ENCODE peak calls at places on chromosomes 7 and 10, in seven cellular contexts. Q is body of pancreas, R is tibial nerve, F is esophagus squamous epithelium, J is MM.1S, H is cardiac fibroblast, L is heart left ventricle. V is an unnamed sample.

GRCh38 chr7:87316846-87317545 is 28.5 kb upstream of the CROT start:
- DNase-seq in Q (no peak), J (no peak), H (peak; percentile 82), R (no peak), L (no peak), F (no peak), V (no peak)

GRCh38 chr7:107996072-107996824 is 6.7 kb downstream of the LAMB1 start:
- DNase-seq in Q (no peak), R (no peak), L (no peak), J (no peak), H (no peak), F (no peak), V (no peak)

GRCh38 chr7:1758417-1758858 is 88.4 kb downstream of the ELFN1 start:
- DNase-seq in J (peak; percentile 38), L (peak; percentile 75), H (peak; percentile 41), R (no peak), F (no peak), Q (no peak), V (peak; percentile 65)

GRCh38 chr10:109327266-109327665 is 596.0 kb downstream of the XPNPEP1 start:
- DNase-seq in L (no peak), Q (no peak), R (no peak), F (no peak), J (no peak), H (no peak), V (no peak)

GRCh38 chr7:24700446-24701044 is 56.7 kb downstream of the GSDME start:
- DNase-seq in F (no peak), L (no peak), J (no peak), H (peak; percentile 24), Q (no peak), R (no peak), V (no peak)

GRCh38 chr10:79185796-79186374 is 117.1 kb downstream of the ZMIZ1 start:
- DNase-seq in Q (peak; percentile 36), F (no peak), R (no peak), H (no peak), J (no peak), L (no peak), V (no peak)

GRCh38 chr7:151930026-151930653 is 26.1 kb upstream of the GALNTL5 start:
- DNase-seq in H (no peak), F (no peak), Q (no peak), L (no peak), J (no peak), R (no peak), V (no peak)

GRCh38 chr7:90835861-90836260 is 239.7 kb downstream of the CDK14 start:
- DNase-seq in R (no peak), J (no peak), H (no peak), Q (no peak), F (no peak), L (no peak), V (no peak)

GRCh38 chr7:50330701-50331100 is 26.2 kb downstream of the IKZF1 start:
- DNase-seq in F (no peak), H (no peak), J (no peak), R (no peak), L (no peak), Q (no peak), V (no peak)

GRCh38 chr7:75669579-75669978 is 69.2 kb downstream of the HIP1 start:
- DNase-seq in H (no peak), J (no peak), R (no peak), L (no peak), Q (no peak), F (no peak), V (no peak)

GRCh38 chr10:106705576-106706526 is 458.7 kb downstream of the SORCS1 start:
- DNase-seq in L (peak; percentile 33), H (peak; percentile 76), J (peak; percentile 64), F (no peak), R (peak; percentile 29), Q (peak; percentile 59), V (peak; percentile 44)

GRCh38 chr10:76209135-76209534 is 777.7 kb downstream of the LRMDA start:
- DNase-seq in J (no peak), H (peak; percentile 27), L (no peak), F (no peak), Q (no peak), R (no peak), V (no peak)

GRCh38 chr10:111498560-111498959 is 421.7 kb downstream of the ADRA2A start:
- DNase-seq in H (no peak), L (no peak), F (no peak), R (no peak), Q (no peak), J (no peak), V (no peak)

GRCh38 chr10:104109908-104110662 is 11.9 kb upstream of the SFR1 start:
- DNase-seq in Q (no peak), J (no peak), H (peak; percentile 89), F (no peak), R (no peak), L (no peak), V (no peak)

GRCh38 chr7:20359397-20359963 is 28.8 kb downstream of the ITGB8 start:
- DNase-seq in Q (no peak), H (peak; percentile 38), R (no peak), F (no peak), J (no peak), L (no peak), V (no peak)

GRCh38 chr7:148045521-148045920 is 545.0 kb upstream of the C7orf33 start:
- DNase-seq in H (no peak), J (no peak), Q (no peak), R (no peak), L (no peak), F (no peak), V (no peak)

GRCh38 chr7:1928555-1929348 is 258.7 kb downstream of the ELFN1 start:
- DNase-seq in Q (peak; percentile 89), H (no peak), J (no peak), R (no peak), F (no peak), L (no peak), V (no peak)

GRCh38 chr10:24418532-24418931 is 209.6 kb downstream of the KIAA1217 start:
- DNase-seq in J (peak; percentile 37), Q (no peak), H (peak; percentile 22), L (no peak), R (no peak), F (no peak), V (no peak)
- TF ChIP-seq CTCF in J (peak; percentile 41), Q (peak; percentile 17), H (peak; percentile 24), L (no peak), R (no peak), F (peak; percentile 10), V (no peak)

GRCh38 chr10:74150151-74151056 is at the start of gene AP3M1:
- DNase-seq in H (no peak), L (peak; percentile 88), R (peak; percentile 64), F (peak; percentile 65), Q (peak; percentile 82), J (peak; percentile 90), V (peak; percentile 86)

GRCh38 chr10:74153123-74153522 is 2.1 kb downstream of the ADK start:
- DNase-seq in R (no peak), L (no peak), F (no peak), J (no peak), H (peak; percentile 83), Q (no peak), V (no peak)

GRCh38 chr10:74153676-74154075 is 2.7 kb downstream of the ADK start:
- DNase-seq in J (no peak), H (no peak), R (no peak), F (no peak), Q (no peak), L (no peak), V (no peak)

GRCh38 chr10:74151879-74152722 is 1.1 kb downstream of the ADK start:
- DNase-seq in Q (no peak), F (no peak), R (no peak), J (no peak), H (no peak), L (no peak), V (no peak)

DNA sequence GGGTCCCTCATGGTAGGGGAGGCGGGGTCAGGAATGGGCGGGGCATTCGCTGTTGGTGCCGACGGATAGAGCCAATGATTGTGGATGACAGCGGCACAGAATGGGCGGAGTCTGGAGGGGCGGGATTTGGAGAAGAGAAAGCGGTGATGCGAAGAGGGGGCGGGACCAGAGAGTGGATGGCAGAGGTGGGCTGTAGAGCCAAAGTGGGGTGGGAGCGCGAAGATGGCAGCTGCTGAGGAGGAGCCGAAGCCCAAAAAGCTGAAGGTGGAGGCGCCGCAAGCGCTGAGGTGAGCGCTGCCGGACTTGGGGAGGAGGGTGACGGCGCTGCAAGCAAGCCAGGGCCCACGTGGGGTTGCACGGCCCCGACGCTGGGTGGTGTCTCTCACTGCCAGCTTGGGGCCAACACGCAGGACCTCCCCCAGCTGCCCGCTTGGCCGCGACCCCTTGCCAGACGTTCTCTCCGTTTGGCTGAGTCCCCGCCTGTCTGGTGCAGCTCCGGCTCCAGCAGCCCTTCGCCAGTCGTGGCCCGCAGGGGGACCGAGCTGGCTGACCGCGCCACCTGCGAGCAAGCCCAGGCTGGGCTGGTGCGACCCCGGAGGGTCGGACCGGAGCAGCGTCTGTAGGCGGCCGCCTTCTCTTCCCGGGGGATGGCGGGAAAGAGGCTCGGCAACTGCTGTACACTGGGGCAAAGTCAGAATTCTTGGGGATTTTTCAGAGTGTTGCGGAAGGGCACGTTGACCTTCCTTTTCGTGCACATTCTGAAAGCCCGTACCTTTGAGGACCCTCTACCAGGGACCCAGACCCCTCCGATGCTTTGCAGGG is at the start of gene ADK:
- DNase-seq in F (peak; percentile 93), R (peak; percentile 100), Q (peak; percentile 100), H (peak; percentile 99), L (peak; percentile 100), J (peak; percentile 99), V (peak; percentile 99)
- TF ChIP-seq CTCF in F (peak; percentile 31), R (no peak), Q (peak; percentile 32), H (peak; percentile 39), L (no peak), J (peak; percentile 48), V (peak; percentile 27)

DNA sequence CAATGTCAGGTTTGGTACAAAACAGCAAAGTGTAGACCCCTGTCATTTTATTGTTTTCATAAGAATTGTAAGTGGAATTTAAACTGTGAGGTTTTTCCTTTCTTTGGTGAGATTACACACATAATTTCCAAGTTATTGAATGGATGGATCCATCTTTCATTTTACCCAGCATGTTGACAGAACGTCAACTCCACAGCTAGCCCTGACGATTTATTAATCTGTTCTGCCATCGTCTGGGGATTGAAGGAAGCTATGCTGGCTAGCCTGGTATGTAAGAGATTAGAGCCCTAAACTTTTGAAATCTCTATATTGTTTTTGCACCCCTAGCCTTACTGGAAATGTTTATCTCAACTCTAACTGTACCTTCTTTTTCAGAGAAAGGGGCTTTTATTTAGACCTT is 8.6 kb downstream of the WNT16 start:
- DNase-seq in R (no peak), L (no peak), Q (no peak), H (peak; percentile 56), F (no peak), J (no peak), V (peak; percentile 12)
- TF ChIP-seq CTCF in R (no peak), L (no peak), Q (peak; percentile 30), H (peak; percentile 10), F (peak; percentile 44), J (no peak), V (peak; percentile 39)

DNA sequence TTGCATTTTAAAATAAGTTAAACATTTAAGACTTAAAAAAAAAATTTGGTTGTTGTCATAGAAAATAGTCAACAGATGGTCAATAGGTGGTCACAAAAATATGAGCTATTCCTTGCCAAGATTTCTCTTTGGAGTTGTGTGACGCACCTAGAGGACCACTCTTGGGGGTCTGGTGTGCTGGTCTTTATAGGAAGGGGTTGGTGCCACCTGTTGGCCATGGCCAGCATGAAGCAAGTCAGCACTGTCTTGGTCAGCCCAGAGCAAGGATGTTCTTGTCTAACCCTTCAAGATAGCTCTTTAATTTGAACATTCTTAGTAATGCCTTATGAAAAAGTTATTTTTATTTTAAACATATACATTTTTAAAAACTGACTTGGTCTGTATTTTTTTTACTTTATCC is 267.9 kb upstream of the CNTNAP2 start:
- DNase-seq in H (peak; percentile 6), L (no peak), R (no peak), Q (no peak), J (peak; percentile 25), F (no peak), V (peak; percentile 4)
- TF ChIP-seq CTCF in H (no peak), L (no peak), R (no peak), Q (peak; percentile 9), J (peak; percentile 43), F (no peak), V (peak; percentile 48)

V was measured in GM13977.